ENCODE peak calls at places on chromosomes 1 and 21, in six cellular contexts. T is MM.1S, M is fibroblast of lung, P is lower lobe of right lung, F is body of pancreas, W is GM12865. A is an unnamed sample.

GRCh38 chr1:190436615-190437014 is 41.0 kb downstream of the BRINP3 start:
- DNase-seq in T (peak; percentile 58), M (peak; percentile 70), P (no peak), F (no peak), W (peak; percentile 44), A (no peak)

GRCh38 chr1:221947731-221948130 is 205.8 kb upstream of the DUSP10 start:
- DNase-seq in T (no peak), M (no peak), P (no peak), F (no peak), W (no peak), A (no peak)

GRCh38 chr1:68142461-68142860 is 89.9 kb downstream of the WLS start:
- DNase-seq in T (no peak), M (peak; percentile 55), P (no peak), F (no peak), W (no peak), A (no peak)

GRCh38 chr1:36856126-36856525 is 178.2 kb downstream of the GRIK3 start:
- DNase-seq in T (no peak), M (no peak), P (no peak), F (no peak), W (no peak), A (no peak)

GRCh38 chr1:6745073-6745472 is 40.2 kb upstream of the CAMTA1 start:
- DNase-seq in T (peak; percentile 39), M (no peak), P (no peak), F (no peak), W (peak; percentile 77), A (no peak)

GRCh38 chr1:57857809-57858208 is 433.9 kb upstream of the DAB1 start:
- DNase-seq in T (no peak), M (no peak), P (no peak), F (no peak), W (no peak), A (no peak)

GRCh38 chr21:41142051-41142795 is 25.7 kb upstream of the BACE2 start:
- DNase-seq in T (no peak), M (no peak), P (no peak), F (no peak), W (no peak), A (no peak)

GRCh38 chr1:167227934-167228378 is 7.3 kb downstream of the POU2F1 start:
- DNase-seq in T (no peak), M (no peak), P (no peak), F (no peak), W (no peak), A (no peak)

GRCh38 chr1:61269648-61270047 is 187.3 kb downstream of the NFIA start:
- DNase-seq in T (no peak), M (no peak), P (no peak), F (no peak), W (no peak), A (no peak)

GRCh38 chr1:16162163-16162822 is 6.4 kb upstream of the EPHA2 start:
- DNase-seq in T (peak; percentile 73), M (no peak), P (no peak), F (no peak), W (no peak), A (no peak)

GRCh38 chr1:158101944-158102343 is 78.8 kb upstream of the CD1D start:
- DNase-seq in T (no peak), M (no peak), P (no peak), F (no peak), W (no peak), A (no peak)

GRCh38 chr1:6501414-6501813 is 9.9 kb upstream of the PLEKHG5 start:
- DNase-seq in T (no peak), M (no peak), P (no peak), F (no peak), W (no peak), A (no peak)

GRCh38 chr1:25782608-25783201 is 17.3 kb upstream of the SELENON start:
- DNase-seq in T (no peak), M (no peak), P (no peak), F (peak; percentile 81), W (no peak), A (no peak)

GRCh38 chr1:942411-942821 is 16.6 kb downstream of the NOC2L start:
- DNase-seq in T (no peak), M (no peak), P (no peak), F (no peak), W (no peak), A (no peak)

GRCh38 chr1:39346876-39347275 is 142.4 kb downstream of the MACF1 start:
- DNase-seq in T (no peak), M (no peak), P (no peak), F (no peak), W (no peak), A (no peak)

GRCh38 chr1:5993553-5994510 is 1.6 kb upstream of the NPHP4 start:
- DNase-seq in T (peak; percentile 34), M (no peak), P (peak; percentile 58), F (no peak), W (peak; percentile 44), A (no peak)

GRCh38 chr1:192557841-192558595 is 17.6 kb upstream of the RGS1 start:
- DNase-seq in T (no peak), M (no peak), P (no peak), F (no peak), W (no peak), A (no peak)

GRCh38 chr1:93907718-93908117 is 1.5 kb downstream of the GCLM start:
- DNase-seq in T (no peak), M (peak; percentile 51), P (no peak), F (peak; percentile 16), W (peak; percentile 1), A (no peak)

GRCh38 chr1:36401602-36402517 is 4.2 kb upstream of the LSM10 start:
- DNase-seq in T (no peak), M (no peak), P (no peak), F (no peak), W (no peak), A (no peak)

GRCh38 chr1:187516874-187517273 is 688.1 kb downstream of the PLA2G4A start:
- DNase-seq in T (no peak), M (no peak), P (no peak), F (no peak), W (no peak), A (no peak)

GRCh38 chr1:11701551-11701961 is 10.0 kb downstream of the DRAXIN start:
- DNase-seq in T (no peak), M (no peak), P (no peak), F (no peak), W (no peak), A (no peak)

GRCh38 chr1:100360790-100361232 is 8.5 kb downstream of the CDC14A start:
- DNase-seq in T (no peak), M (peak; percentile 31), P (no peak), F (peak; percentile 20), W (no peak), A (no peak)

GRCh38 chr1:76677775-76678405 is 189.4 kb upstream of the ST6GALNAC5 start:
- DNase-seq in T (no peak), M (no peak), P (no peak), F (no peak), W (no peak), A (no peak)

GRCh38 chr1:76679534-76680152 is 187.6 kb upstream of the ST6GALNAC5 start:
- DNase-seq in T (no peak), M (no peak), P (no peak), F (no peak), W (no peak), A (no peak)

GRCh38 chr1:76680676-76681075 is 186.6 kb upstream of the ST6GALNAC5 start:
- DNase-seq in T (no peak), M (no peak), P (no peak), F (no peak), W (no peak), A (no peak)

GRCh38 chr1:76687324-76688018 is 179.8 kb upstream of the ST6GALNAC5 start:
- DNase-seq in T (no peak), M (no peak), P (no peak), F (no peak), W (no peak), A (no peak)

DNA sequence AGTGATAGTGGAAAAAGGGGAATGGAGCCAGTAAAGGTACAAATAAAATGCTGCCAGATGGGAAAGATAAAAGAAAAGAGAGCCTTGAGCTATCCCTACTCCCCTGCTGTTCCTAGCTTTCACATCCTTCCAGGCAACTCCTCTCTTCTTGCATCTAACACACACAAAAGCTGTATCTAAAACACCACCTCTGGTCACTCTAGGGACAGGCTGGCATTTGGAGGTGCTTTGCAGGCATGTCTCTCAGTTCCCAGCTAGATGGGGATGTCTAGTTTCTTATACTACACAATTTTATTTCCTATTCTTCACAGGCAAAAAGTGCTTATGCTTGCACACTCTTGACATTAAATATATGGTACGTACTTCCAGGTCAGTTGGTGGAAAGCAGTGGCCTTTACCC is 185.1 kb upstream of the ST6GALNAC5 start:
- DNase-seq in T (no peak), M (no peak), P (no peak), F (no peak), W (no peak), A (no peak)
- TF ChIP-seq CTCF in T (no peak), M (no peak), P (no peak), F (no peak), W (no peak), A (no peak)

DNA sequence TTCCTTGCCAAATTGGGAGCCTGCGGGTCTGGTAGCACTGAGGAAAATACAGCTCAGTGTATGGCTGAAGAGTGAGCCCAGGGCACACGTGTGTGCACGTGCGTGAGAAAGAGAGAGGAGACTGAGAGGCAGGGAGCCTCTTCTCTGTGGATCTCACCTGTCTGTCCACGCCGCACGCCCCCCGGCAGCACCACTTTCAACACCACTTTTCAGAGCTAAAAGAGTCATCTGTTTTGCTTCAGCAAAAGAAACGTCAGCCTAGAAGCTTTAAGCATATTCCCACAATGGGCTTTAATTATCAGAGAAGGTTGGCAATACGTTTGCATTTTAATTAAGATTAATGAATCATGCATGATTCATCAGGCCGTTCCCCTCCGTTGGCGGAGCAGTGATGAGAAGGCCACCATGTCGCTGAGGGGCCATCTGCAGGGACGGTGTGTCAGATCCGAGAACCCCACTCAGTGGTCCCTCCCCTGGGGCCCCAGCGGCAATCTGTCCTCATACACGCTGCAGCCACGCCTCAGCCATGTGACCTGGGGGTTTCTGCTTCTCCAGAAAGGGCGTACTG is 56.8 kb downstream of the SIK1 start:
- DNase-seq in T (no peak), M (peak; percentile 9), P (no peak), F (no peak), W (no peak), A (peak; percentile 54)
- H3K4me3 ChIP-seq in T (no peak overlapping the region), M (no peak overlapping the region), P (no peak overlapping the region), F (no peak overlapping the region), W (no peak overlapping the region), A (no peak overlapping the region)

DNA sequence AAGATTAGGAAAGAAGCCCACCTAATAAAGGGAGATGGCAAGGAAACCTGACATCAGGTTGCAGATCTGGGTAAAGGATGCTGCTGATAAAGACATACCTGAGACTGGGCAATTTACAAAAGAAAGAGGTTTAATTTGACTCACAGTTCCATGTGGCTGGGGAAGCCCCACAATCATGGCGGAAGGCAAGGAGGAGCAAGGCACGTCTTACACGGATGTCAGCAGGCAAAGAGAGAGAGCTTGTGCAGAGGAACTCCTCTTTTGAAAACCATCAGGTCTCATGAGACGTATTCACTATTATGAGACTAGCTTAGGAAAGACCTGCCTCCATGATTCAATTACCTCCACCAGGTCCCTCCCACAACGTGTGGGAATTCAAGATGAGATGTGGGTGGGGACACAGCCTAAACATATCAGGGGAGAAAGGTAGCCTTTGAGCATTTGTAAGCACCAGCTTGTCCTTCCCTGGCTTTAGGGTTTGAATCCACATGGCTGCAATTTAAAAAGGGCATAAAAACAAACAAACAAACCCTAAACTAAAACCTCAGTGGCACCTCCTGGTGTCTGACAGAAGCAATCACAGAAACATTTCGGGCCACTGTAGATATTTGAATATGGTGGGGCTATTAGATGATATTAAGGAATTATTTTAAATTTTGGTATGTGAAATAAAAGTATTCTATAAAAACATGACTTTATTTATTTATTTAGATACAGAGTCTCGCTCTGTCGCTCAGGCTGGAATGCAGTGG is 33.1 kb downstream of the SLC2A7 start:
- DNase-seq in T (no peak), M (no peak), P (no peak), F (no peak), W (no peak), A (no peak)
- TF ChIP-seq CTCF in T (no peak), M (no peak), P (no peak), F (no peak), W (peak; percentile 13), A (no peak)

GRCh38 chr1:40386311-40386778 is 12.8 kb downstream of the SMAP2 start:
- DNase-seq in T (no peak), M (no peak), P (no peak), F (no peak), W (no peak), A (no peak)
- H3K4me3 ChIP-seq in T (peak overlapping the region; percentile 50), M (no peak overlapping the region), P (peak overlapping the region; percentile 22), F (no peak overlapping the region), W (peak overlapping the region; percentile 48), A (peak overlapping the region; percentile 3)

A was measured in left lung.